ENCODE peak calls at places on chromosomes 7 and 10, in seven cellular contexts. Y, U, B, R, M, P and G are unnamed samples.
A peak's percentile ranks its signal among the peaks of the same experiment; 100 is the strongest.

GRCh38 chr7:108246227-108246837 is 116.2 kb upstream of the LAMB4 start:
- DNase-seq in B (peak; percentile 70), P (no peak), U (peak; percentile 98), Y (no peak), M (peak; percentile 8), R (no peak), G (peak; percentile 99)

GRCh38 chr7:22758576-22758975 is 31.6 kb downstream of the IL6 start:
- DNase-seq in B (no peak), M (no peak), P (no peak), U (no peak), Y (no peak), R (no peak), G (no peak)

GRCh38 chr7:111282626-111283025 is 191.7 kb downstream of the LRRN3 start:
- DNase-seq in U (no peak), B (no peak), M (no peak), Y (no peak), R (no peak), P (no peak), G (no peak)

GRCh38 chr7:148898845-148899474 is 14.9 kb upstream of the EZH2 start:
- DNase-seq in B (no peak), U (no peak), P (no peak), M (peak; percentile 34), Y (no peak), R (no peak), G (no peak)

GRCh38 chr10:69057261-69057950 is 30.5 kb upstream of the SRGN start:
- DNase-seq in B (no peak), P (no peak), Y (peak; percentile 79), U (no peak), M (peak; percentile 51), R (peak; percentile 57), G (no peak)

GRCh38 chr10:114877301-114877644 is 55.7 kb downstream of the FHIP2A start:
- DNase-seq in Y (no peak), R (no peak), B (no peak), M (no peak), P (no peak), U (no peak), G (no peak)

GRCh38 chr10:36888925-36889573 is 236.3 kb upstream of the ANKRD30A start:
- DNase-seq in B (no peak), P (no peak), R (no peak), U (peak; percentile 20), Y (no peak), M (peak; percentile 74), G (peak; percentile 3)

GRCh38 chr10:24929056-24929544 is 23.3 kb downstream of the PRTFDC1 start:
- DNase-seq in M (no peak), U (peak; percentile 95), B (no peak), R (no peak), Y (no peak), P (no peak), G (peak; percentile 92)

GRCh38 chr10:44051584-44052385 is 333.1 kb downstream of the CXCL12 start:
- DNase-seq in B (peak; percentile 18), U (peak; percentile 86), Y (no peak), M (no peak), R (no peak), P (no peak), G (peak; percentile 86)

GRCh38 chr7:130996205-130996840 is 262.3 kb upstream of the KLF14 start:
- DNase-seq in R (no peak), Y (no peak), M (no peak), U (peak; percentile 38), P (no peak), B (no peak), G (no peak)
- TF ChIP-seq CTCF in R (no peak), Y (no peak), M (no peak), U (peak; percentile 15), P (no peak), B (peak; percentile 4), G (no peak)

DNA sequence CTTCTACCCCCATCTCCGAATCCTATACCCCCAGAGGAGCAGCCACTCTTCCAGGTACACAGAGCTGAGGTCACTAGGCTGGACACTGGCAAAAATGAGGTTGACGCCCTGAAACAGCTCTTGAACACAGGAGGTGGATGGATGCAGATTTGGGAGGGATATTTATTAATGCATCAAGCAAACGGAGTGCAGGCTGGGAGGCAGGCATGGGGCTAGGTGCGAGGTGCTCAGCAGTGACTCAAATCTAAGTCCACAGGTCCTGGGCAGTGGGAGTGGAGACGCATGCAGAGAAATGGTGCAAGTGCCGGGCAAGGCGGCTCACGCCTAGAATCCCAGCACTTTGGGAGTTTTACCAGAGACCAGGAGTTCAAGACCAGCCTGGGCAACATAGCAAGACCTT is 11.0 kb downstream of the GUSB start:
- DNase-seq in B (no peak), M (no peak), P (no peak), Y (peak; percentile 9), R (no peak), U (no peak), G (no peak)
- H3K4me3 ChIP-seq in B (no peak overlapping the region), M (no peak overlapping the region), P (no peak overlapping the region), Y (no peak overlapping the region), R (no peak overlapping the region), U (no peak overlapping the region), G (no peak overlapping the region)

DNA sequence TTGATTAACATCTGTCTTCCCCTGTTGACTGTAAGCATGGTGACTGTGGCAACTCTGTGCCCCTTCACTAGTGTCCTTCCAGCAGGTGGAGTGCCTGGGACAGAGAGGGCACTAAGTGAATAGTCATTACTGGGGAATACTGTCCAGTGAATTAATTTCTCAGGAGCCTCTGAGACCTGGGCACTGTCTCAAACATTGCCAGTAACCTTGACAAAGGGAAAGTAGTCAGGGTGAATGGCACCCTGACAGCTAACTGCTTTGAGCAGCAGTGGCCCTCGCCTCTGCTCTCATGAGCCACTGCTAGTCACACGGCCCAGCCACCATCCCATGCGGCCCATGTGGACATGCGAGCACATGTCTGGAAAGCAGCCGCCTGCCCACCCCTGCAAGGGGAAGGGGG is 13.1 kb upstream of the GRB10 start:
- DNase-seq in R (no peak), M (no peak), Y (no peak), B (no peak), U (no peak), P (no peak), G (no peak)
- TF ChIP-seq CTCF in R (peak; percentile 15), M (no peak), Y (no peak), B (no peak), U (no peak), P (no peak), G (peak; percentile 16)

GRCh38 chr7:159013825-159014289 is 130.8 kb downstream of the VIPR2 start:
- DNase-seq in R (no peak), U (no peak), P (no peak), M (no peak), Y (no peak), B (no peak), G (no peak)

GRCh38 chr7:159014297-159015062 is 130.2 kb downstream of the VIPR2 start:
- DNase-seq in M (no peak), Y (no peak), B (no peak), U (no peak), P (no peak), R (no peak), G (no peak)

GRCh38 chr7:159016591-159016990 is 128.1 kb downstream of the VIPR2 start:
- DNase-seq in B (no peak), M (no peak), R (no peak), Y (no peak), U (no peak), P (no peak), G (no peak)

GRCh38 chr7:159015894-159016410 is 128.7 kb downstream of the VIPR2 start:
- DNase-seq in R (no peak), U (no peak), B (no peak), P (no peak), M (no peak), Y (no peak), G (no peak)

DNA sequence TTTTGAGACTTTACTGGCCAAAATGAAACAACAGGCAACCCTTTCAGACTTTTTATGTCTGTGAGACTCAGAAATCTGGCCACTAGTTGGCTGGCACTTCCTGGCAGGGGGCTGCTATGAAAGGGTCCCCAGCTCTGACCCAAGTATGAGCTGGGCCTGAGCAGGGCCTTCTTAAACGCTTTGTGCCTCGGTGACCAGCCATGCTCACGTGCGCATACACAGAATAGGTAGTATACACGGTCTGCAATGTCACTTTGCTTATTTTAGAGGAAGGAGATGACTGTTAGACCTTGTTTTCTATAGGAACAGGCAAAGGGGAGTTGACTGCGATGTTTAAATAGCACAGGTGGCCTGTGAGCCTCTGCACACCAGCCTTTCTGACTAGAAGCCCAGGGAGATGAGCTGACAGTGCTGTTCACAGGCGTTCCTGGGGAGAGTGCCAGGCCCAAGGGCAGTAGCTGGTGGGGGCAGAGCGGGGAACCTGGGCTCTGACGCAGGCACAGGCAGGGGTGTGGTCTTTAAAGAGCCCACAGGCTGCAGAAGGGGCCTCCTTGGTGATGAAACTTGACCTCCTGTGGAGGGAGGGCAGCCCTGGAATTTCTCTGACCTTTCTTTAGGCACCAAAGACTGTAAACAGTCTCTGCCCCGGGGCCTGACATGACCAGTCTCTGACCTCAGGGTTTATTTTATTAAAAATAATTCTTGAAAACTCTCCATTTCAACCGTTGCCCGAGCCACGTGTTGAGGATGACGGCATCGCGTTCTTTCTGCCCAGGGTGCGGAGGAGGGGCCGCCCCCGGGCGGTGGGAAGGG is 129.4 kb downstream of the VIPR2 start:
- DNase-seq in R (peak; percentile 66), Y (peak; percentile 86), U (peak; percentile 17), M (peak; percentile 23), B (no peak), P (peak; percentile 85), G (no peak)
- H3K4me3 ChIP-seq in R (no peak overlapping the region), Y (no peak overlapping the region), U (no peak overlapping the region), M (no peak overlapping the region), B (no peak overlapping the region), P (no peak overlapping the region), G (no peak overlapping the region)

GRCh38 chr7:82600601-82601000 is 157.0 kb upstream of the CACNA2D1 start:
- DNase-seq in Y (no peak), R (no peak), P (no peak), M (peak; percentile 18), U (peak; percentile 6), B (no peak), G (peak; percentile 9)

GRCh38 chr7:82602066-82602465 is 158.5 kb upstream of the CACNA2D1 start:
- DNase-seq in P (no peak), R (no peak), M (no peak), U (no peak), B (no peak), Y (no peak), G (no peak)

GRCh38 chr7:82609746-82610145 is 166.2 kb upstream of the CACNA2D1 start:
- DNase-seq in M (no peak), Y (no peak), P (no peak), B (no peak), U (no peak), R (no peak), G (no peak)

GRCh38 chr7:82599910-82600309 is 156.3 kb upstream of the CACNA2D1 start:
- DNase-seq in U (no peak), R (no peak), M (no peak), Y (no peak), B (no peak), P (no peak), G (no peak)

GRCh38 chr7:82605247-82605864 is 161.8 kb upstream of the CACNA2D1 start:
- DNase-seq in U (peak; percentile 47), P (no peak), B (no peak), Y (no peak), M (peak; percentile 76), R (peak; percentile 8), G (peak; percentile 73)
- TF ChIP-seq CTCF in U (peak; percentile 78), P (peak; percentile 37), B (peak; percentile 75), Y (peak; percentile 57), M (peak; percentile 96), R (peak; percentile 73), G (peak; percentile 61)